ENCODE peak calls at places on chromosomes 7 and 10, in four cellular contexts. F is stomach, T is fibroblast of lung, K is breast epithelium. B is an unnamed sample.

GRCh38 chr10:111083222-111084095 is 6.6 kb downstream of the ADRA2A start:
- DNase-seq in T (no peak), F (no peak), K (no peak), B (no peak)

GRCh38 chr10:114489521-114490310 is 85.4 kb upstream of the AFAP1L2 start:
- DNase-seq in F (no peak), T (no peak), K (no peak), B (no peak)

GRCh38 chr10:97648557-97649404 is 8.3 kb downstream of the PI4K2A start:
- DNase-seq in F (no peak), K (no peak), T (peak; percentile 83), B (no peak)

GRCh38 chr7:158273138-158273651 is 314.4 kb downstream of the PTPRN2 start:
- DNase-seq in T (no peak), K (peak; percentile 6), F (no peak), B (no peak)

GRCh38 chr7:27693794-27694193 is 31.1 kb upstream of the HIBADH start:
- DNase-seq in F (no peak), K (no peak), T (peak; percentile 44), B (no peak)

GRCh38 chr10:132142396-132143161 is 44.2 kb upstream of the DPYSL4 start:
- DNase-seq in K (no peak), T (no peak), F (peak; percentile 47), B (no peak)

GRCh38 chr7:85111761-85112160 is 75.1 kb downstream of the SEMA3D start:
- DNase-seq in T (no peak), F (no peak), K (no peak), B (no peak)

GRCh38 chr10:67648613-67649229 is 47.3 kb downstream of the CTNNA3 start:
- DNase-seq in T (no peak), K (no peak), F (no peak), B (no peak)

GRCh38 chr10:21080246-21080645 is 183.1 kb upstream of the NEBL start:
- DNase-seq in T (peak; percentile 44), K (no peak), F (no peak), B (no peak)

GRCh38 chr7:152735443-152736004 is 24.0 kb upstream of the ACTR3B start:
- DNase-seq in K (no peak), T (peak; percentile 46), F (no peak), B (no peak)

GRCh38 chr10:106941297-106942034 is 223.0 kb downstream of the SORCS1 start:
- DNase-seq in F (no peak), T (no peak), K (no peak), B (no peak)

GRCh38 chr7:78571292-78571691 is 772.7 kb downstream of the PHTF2 start:
- DNase-seq in F (no peak), T (no peak), K (no peak), B (no peak)

GRCh38 chr7:1210321-1210978 is 22.2 kb upstream of the UNCX start:
- DNase-seq in F (no peak), K (no peak), T (no peak), B (no peak)

GRCh38 chr10:86821600-86821999 is 65.2 kb downstream of the BMPR1A start:
- DNase-seq in K (no peak), F (no peak), T (peak; percentile 69), B (no peak)

GRCh38 chr7:118306771-118307170 is 82.3 kb downstream of the ANKRD7 start:
- DNase-seq in K (no peak), T (peak; percentile 45), F (no peak), B (no peak)

GRCh38 chr7:6015917-6016652 is 7.0 kb downstream of the AIMP2 start:
- DNase-seq in F (peak; percentile 78), K (peak; percentile 60), T (peak; percentile 99), B (peak; percentile 68)

GRCh38 chr7:2928613-2929311 is 84.7 kb upstream of the GNA12 start:
- DNase-seq in T (no peak), F (no peak), K (no peak), B (no peak)

GRCh38 chr7:149880871-149881301 is 7.1 kb downstream of the ATP6V0E2 start:
- DNase-seq in F (no peak), K (peak; percentile 47), T (no peak), B (no peak)

GRCh38 chr10:24501312-24501711 is 222.4 kb downstream of the ARHGAP21 start:
- DNase-seq in F (no peak), K (no peak), T (no peak), B (no peak)

GRCh38 chr10:75508239-75508813 is 76.9 kb downstream of the LRMDA start:
- DNase-seq in K (no peak), T (peak; percentile 93), F (no peak), B (no peak)

GRCh38 chr7:1965579-1966294 is 267.0 kb downstream of the MAD1L1 start:
- DNase-seq in K (no peak), T (no peak), F (no peak), B (no peak)

GRCh38 chr10:71077143-71077581 is 135.2 kb upstream of the UNC5B start:
- DNase-seq in T (no peak), K (peak; percentile 34), F (peak; percentile 14), B (no peak)

GRCh38 chr7:124762611-124763143 is 2.9 kb downstream of the GPR37 start:
- DNase-seq in F (peak; percentile 37), T (peak; percentile 59), K (no peak), B (no peak)

GRCh38 chr10:101656915-101657314 is 38.1 kb downstream of the FBXW4 start:
- DNase-seq in K (no peak), F (no peak), T (no peak), B (no peak)

GRCh38 chr7:88789480-88790064 is 6.0 kb downstream of the TEX47 start:
- DNase-seq in T (peak; percentile 23), K (no peak), F (no peak), B (no peak)

GRCh38 chr10:72277340-72277995 is 3.7 kb downstream of the DDIT4 start:
- DNase-seq in K (no peak), T (no peak), F (no peak), B (no peak)

GRCh38 chr10:88126699-88127098 is 263.3 kb downstream of the PTEN start:
- DNase-seq in K (no peak), F (no peak), T (no peak), B (no peak)

GRCh38 chr10:34157501-34157900 is 657.6 kb downstream of the PARD3 start:
- DNase-seq in T (peak; percentile 50), F (no peak), K (no peak), B (no peak)

GRCh38 chr7:134476044-134476443 is 17.1 kb upstream of the AKR1B1 start:
- DNase-seq in F (no peak), K (no peak), T (no peak), B (no peak)
- H3K4me1 ChIP-seq in F (no peaks in the 10 kb centered on the region), K (no peaks in the 10 kb centered on the region), T (peaks cover 6% of the 10 kb centered on the region), B (no peaks in the 10 kb centered on the region)

GRCh38 chr7:142803901-142804300 is 33.1 kb downstream of the PRSS2 start:
- DNase-seq in T (no peak), F (no peak), K (no peak), B (no peak)

GRCh38 chr7:142800699-142801260 is 30.0 kb downstream of the PRSS2 start:
- DNase-seq in K (no peak), F (no peak), T (no peak), B (peak; percentile 12)

GRCh38 chr7:142801601-142802295 is 31.0 kb downstream of the PRSS2 start:
- DNase-seq in T (no peak), K (no peak), F (no peak), B (peak; percentile 24)

GRCh38 chr7:142800103-142800502 is 29.3 kb downstream of the PRSS2 start:
- DNase-seq in K (no peak), F (no peak), T (no peak), B (no peak)

DNA sequence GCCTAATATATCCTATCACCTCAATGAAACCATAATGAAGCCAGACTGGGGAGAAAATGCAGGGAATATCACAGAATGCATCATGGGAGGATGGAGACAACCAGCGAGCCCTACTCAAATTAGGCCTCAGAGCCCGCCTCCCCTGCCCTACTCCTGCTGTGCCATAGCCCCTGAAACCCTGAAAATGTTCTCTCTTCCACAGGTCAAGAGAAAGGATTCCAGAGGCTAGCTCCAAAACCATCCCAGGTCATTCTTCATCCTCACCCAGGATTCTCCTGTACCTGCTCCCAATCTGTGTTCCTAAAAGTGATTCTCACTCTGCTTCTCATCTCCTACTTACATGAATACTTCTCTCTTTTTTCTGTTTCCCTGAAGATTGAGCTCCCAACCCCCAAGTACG is 31.5 kb downstream of the PRSS2 start:
- DNase-seq in K (no peak), F (no peak), T (no peak), B (peak; percentile 34)
- H3K4me3 ChIP-seq in K (no peak overlapping the region), F (no peak overlapping the region), T (no peak overlapping the region), B (no peak overlapping the region)

GRCh38 chr7:45663167-45663921 is 89.2 kb downstream of the ADCY1 start:
- DNase-seq in K (peak; percentile 55), F (peak; percentile 45), T (peak; percentile 27), B (no peak)
- TF ChIP-seq CTCF in K (peak; percentile 27), F (peak; percentile 61), T (peak; percentile 75), B (no peak)

GRCh38 chr7:155996718-155997059 is 184.4 kb upstream of the SHH start:
- DNase-seq in T (no peak), F (no peak), K (peak; percentile 7), B (no peak)
- H3K4me1 ChIP-seq in T (no peaks in the 10 kb centered on the region), F (no peaks in the 10 kb centered on the region), K (no peaks in the 10 kb centered on the region), B (no peaks in the 10 kb centered on the region)

DNA sequence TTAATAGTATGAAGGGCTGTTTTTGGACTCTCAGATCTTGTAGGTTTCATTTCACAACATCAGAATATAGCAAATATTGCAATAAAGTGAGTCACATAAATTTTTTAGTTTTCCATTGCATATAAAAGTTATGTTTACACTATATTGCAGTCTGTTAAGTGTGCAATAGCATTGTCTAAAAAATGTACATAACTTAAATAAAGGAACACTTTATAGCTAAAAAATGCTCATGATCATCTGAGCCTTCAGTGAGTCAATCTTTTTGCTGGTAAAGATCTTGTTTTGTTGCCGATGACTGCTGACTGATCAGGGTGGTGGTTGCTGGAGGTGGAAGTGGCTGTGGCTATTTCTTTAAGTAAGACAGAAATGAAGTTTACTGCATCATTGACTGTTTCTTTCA is 42.0 kb downstream of the ABCA13 start:
- DNase-seq in K (no peak), T (no peak), F (no peak), B (no peak)
- H3K4me3 ChIP-seq in K (no peak overlapping the region), T (no peak overlapping the region), F (no peak overlapping the region), B (no peak overlapping the region)

B was measured in ascending aorta.